ENCODE peak calls at places on chromosome 14, in four cellular contexts. One of them, this sample, is unnamed.
A peak's percentile ranks its signal among the peaks of the same experiment; 100 is the strongest.

GRCh38 chr14:77542349-77543239 is 44.0 kb upstream of the ISM2 start:
- DNase-seq in tibial nerve: no peak
- DNase-seq in fibroblast of lung: peak; percentile 19
- DNase-seq in Peyer's patch: no peak
- DNase-seq in this sample: no peak

GRCh38 chr14:100531591-100532121 is 55.6 kb downstream of the BEGAIN start:
- DNase-seq in tibial nerve: peak; percentile 13
- DNase-seq in Peyer's patch: no peak
- DNase-seq in fibroblast of lung: no peak
- DNase-seq in this sample: peak; percentile 1

GRCh38 chr14:67934087-67934486 is 114.5 kb downstream of the RAD51B start:
- DNase-seq in Peyer's patch: peak; percentile 57
- DNase-seq in tibial nerve: no peak
- DNase-seq in fibroblast of lung: peak; percentile 93
- DNase-seq in this sample: no peak

GRCh38 chr14:90383731-90384542 is 12.9 kb upstream of the CALM1 start:
- DNase-seq in tibial nerve: peak; percentile 23
- DNase-seq in Peyer's patch: peak; percentile 81
- DNase-seq in fibroblast of lung: peak; percentile 62
- DNase-seq in this sample: peak; percentile 80

GRCh38 chr14:89388853-89389252 is 28.2 kb downstream of the FOXN3 start:
- DNase-seq in fibroblast of lung: peak; percentile 50
- DNase-seq in Peyer's patch: no peak
- DNase-seq in tibial nerve: no peak
- DNase-seq in this sample: no peak

GRCh38 chr14:95045836-95046430 is 111.4 kb downstream of the DICER1 start:
- DNase-seq in fibroblast of lung: no peak
- DNase-seq in Peyer's patch: peak; percentile 38
- DNase-seq in tibial nerve: no peak
- DNase-seq in this sample: no peak

GRCh38 chr14:32757568-32757967 is 181.1 kb upstream of the NPAS3 start:
- DNase-seq in Peyer's patch: no peak
- DNase-seq in fibroblast of lung: no peak
- DNase-seq in tibial nerve: no peak
- DNase-seq in this sample: no peak

GRCh38 chr14:56378474-56378873 is 201.1 kb upstream of the TMEM260 start:
- DNase-seq in fibroblast of lung: peak; percentile 89
- DNase-seq in tibial nerve: no peak
- DNase-seq in Peyer's patch: no peak
- DNase-seq in this sample: no peak

GRCh38 chr14:65290830-65291229 is 121.7 kb upstream of the FUT8 start:
- DNase-seq in fibroblast of lung: peak; percentile 62
- DNase-seq in Peyer's patch: no peak
- DNase-seq in tibial nerve: no peak
- DNase-seq in this sample: no peak

GRCh38 chr14:32251530-32251929 is 48.5 kb upstream of the RNU6-8 start:
- DNase-seq in fibroblast of lung: no peak
- DNase-seq in Peyer's patch: no peak
- DNase-seq in tibial nerve: no peak
- DNase-seq in this sample: no peak

GRCh38 chr14:78758333-78758732 is 588.2 kb downstream of the NRXN3 start:
- DNase-seq in Peyer's patch: no peak
- DNase-seq in tibial nerve: no peak
- DNase-seq in fibroblast of lung: peak; percentile 1
- DNase-seq in this sample: no peak

GRCh38 chr14:64736271-64737131 is 32.3 kb downstream of the PLEKHG3 start:
- DNase-seq in fibroblast of lung: no peak
- DNase-seq in Peyer's patch: peak; percentile 59
- DNase-seq in tibial nerve: no peak
- DNase-seq in this sample: no peak

GRCh38 chr14:95460647-95461478 is 55.6 kb downstream of the SYNE3 start:
- DNase-seq in tibial nerve: no peak
- DNase-seq in fibroblast of lung: peak; percentile 85
- DNase-seq in Peyer's patch: peak; percentile 57
- DNase-seq in this sample: no peak

GRCh38 chr14:89422952-89423345 is 5.9 kb upstream of the FOXN3 start:
- DNase-seq in Peyer's patch: peak; percentile 46
- DNase-seq in fibroblast of lung: no peak
- DNase-seq in tibial nerve: no peak
- DNase-seq in this sample: no peak

GRCh38 chr14:104753528-104754212 is 723 bp downstream of the SIVA1 start:
- DNase-seq in Peyer's patch: peak; percentile 60
- DNase-seq in fibroblast of lung: no peak
- DNase-seq in tibial nerve: no peak
- DNase-seq in this sample: no peak

GRCh38 chr14:23351681-23352505 is 794 bp downstream of the SLC22A17 start:
- DNase-seq in fibroblast of lung: no peak
- DNase-seq in Peyer's patch: peak; percentile 31
- DNase-seq in tibial nerve: no peak
- DNase-seq in this sample: no peak

GRCh38 chr14:54348001-54348611 is 48.7 kb upstream of the CDKN3 start:
- DNase-seq in tibial nerve: no peak
- DNase-seq in Peyer's patch: no peak
- DNase-seq in fibroblast of lung: peak; percentile 64
- DNase-seq in this sample: no peak

GRCh38 chr14:33781267-33781666 is 169.6 kb downstream of the EGLN3 start:
- DNase-seq in fibroblast of lung: peak; percentile 20
- DNase-seq in Peyer's patch: no peak
- DNase-seq in tibial nerve: no peak
- DNase-seq in this sample: no peak

GRCh38 chr14:105119410-105120025 is 49.1 kb downstream of the JAG2 start:
- DNase-seq in fibroblast of lung: no peak
- DNase-seq in Peyer's patch: no peak
- DNase-seq in tibial nerve: no peak
- DNase-seq in this sample: no peak

GRCh38 chr14:45650754-45651153 is 397.8 kb upstream of the MIS18BP1 start:
- DNase-seq in fibroblast of lung: no peak
- DNase-seq in Peyer's patch: no peak
- DNase-seq in tibial nerve: no peak
- DNase-seq in this sample: no peak

GRCh38 chr14:72745546-72745945 is 148.4 kb downstream of the DPF3 start:
- DNase-seq in fibroblast of lung: peak; percentile 83
- DNase-seq in tibial nerve: no peak
- DNase-seq in Peyer's patch: no peak
- DNase-seq in this sample: no peak

GRCh38 chr14:70498191-70498590 is 36.6 kb downstream of the ADAM20 start:
- DNase-seq in Peyer's patch: no peak
- DNase-seq in tibial nerve: no peak
- DNase-seq in fibroblast of lung: no peak
- DNase-seq in this sample: no peak

GRCh38 chr14:22448035-22448904 is 140.8 kb downstream of the DAD1 start:
- DNase-seq in Peyer's patch: no peak
- DNase-seq in tibial nerve: no peak
- DNase-seq in fibroblast of lung: no peak
- DNase-seq in this sample: no peak

GRCh38 chr14:97025722-97026121 is 228.5 kb downstream of the VRK1 start:
- DNase-seq in fibroblast of lung: no peak
- DNase-seq in Peyer's patch: no peak
- DNase-seq in tibial nerve: no peak
- DNase-seq in this sample: no peak

GRCh38 chr14:94284221-94284620 is 8.8 kb downstream of the SERPINA10 start:
- DNase-seq in tibial nerve: no peak
- DNase-seq in Peyer's patch: no peak
- DNase-seq in fibroblast of lung: no peak
- DNase-seq in this sample: no peak

GRCh38 chr14:68612049-68612448 is 180.8 kb downstream of the ZFP36L1 start:
- DNase-seq in tibial nerve: no peak
- DNase-seq in Peyer's patch: peak; percentile 52
- DNase-seq in fibroblast of lung: peak; percentile 36
- DNase-seq in this sample: no peak

GRCh38 chr14:85731198-85731597 is 201.3 kb downstream of the FLRT2 start:
- DNase-seq in tibial nerve: peak; percentile 39
- DNase-seq in Peyer's patch: no peak
- DNase-seq in fibroblast of lung: peak; percentile 95
- DNase-seq in this sample: peak; percentile 24

GRCh38 chr14:104335611-104336010 is 197.2 kb downstream of the KIF26A start:
- DNase-seq in fibroblast of lung: no peak
- DNase-seq in tibial nerve: no peak
- DNase-seq in Peyer's patch: no peak
- DNase-seq in this sample: no peak

GRCh38 chr14:101857226-101857625 is 95.7 kb downstream of the PPP2R5C start:
- DNase-seq in Peyer's patch: no peak
- DNase-seq in tibial nerve: no peak
- DNase-seq in fibroblast of lung: no peak
- DNase-seq in this sample: no peak
- H3K4me1 ChIP-seq in Peyer's patch: no peaks in the 10 kb centered on the region
- H3K4me1 ChIP-seq in tibial nerve: peaks cover 12% of the 10 kb centered on the region
- H3K4me1 ChIP-seq in fibroblast of lung: peaks cover 4% of the 10 kb centered on the region
- H3K4me1 ChIP-seq in this sample: peaks cover 32% of the 10 kb centered on the region

GRCh38 chr14:88322505-88323085 is 474 bp downstream of the KCNK10 start:
- DNase-seq in fibroblast of lung: no peak
- DNase-seq in Peyer's patch: no peak
- DNase-seq in tibial nerve: no peak
- DNase-seq in this sample: no peak
- H3K4me3 ChIP-seq in fibroblast of lung: no peak overlapping the region
- H3K4me3 ChIP-seq in Peyer's patch: no peak overlapping the region
- H3K4me3 ChIP-seq in tibial nerve: no peak overlapping the region
- H3K4me3 ChIP-seq in this sample: no peak overlapping the region

GRCh38 chr14:103126088-103126872 is 3.0 kb downstream of the TNFAIP2 start:
- DNase-seq in tibial nerve: no peak
- DNase-seq in fibroblast of lung: no peak
- DNase-seq in Peyer's patch: no peak
- DNase-seq in this sample: no peak

GRCh38 chr14:103128631-103129300 is 5.5 kb downstream of the TNFAIP2 start:
- DNase-seq in tibial nerve: no peak
- DNase-seq in fibroblast of lung: no peak
- DNase-seq in Peyer's patch: no peak
- DNase-seq in this sample: peak; percentile 57

GRCh38 chr14:103126873-103127304 is 3.6 kb downstream of the TNFAIP2 start:
- DNase-seq in Peyer's patch: peak; percentile 72
- DNase-seq in tibial nerve: no peak
- DNase-seq in fibroblast of lung: no peak
- DNase-seq in this sample: peak; percentile 51

GRCh38 chr14:103127861-103128598 is 4.8 kb downstream of the TNFAIP2 start:
- DNase-seq in tibial nerve: no peak
- DNase-seq in fibroblast of lung: no peak
- DNase-seq in Peyer's patch: no peak
- DNase-seq in this sample: no peak

DNA sequence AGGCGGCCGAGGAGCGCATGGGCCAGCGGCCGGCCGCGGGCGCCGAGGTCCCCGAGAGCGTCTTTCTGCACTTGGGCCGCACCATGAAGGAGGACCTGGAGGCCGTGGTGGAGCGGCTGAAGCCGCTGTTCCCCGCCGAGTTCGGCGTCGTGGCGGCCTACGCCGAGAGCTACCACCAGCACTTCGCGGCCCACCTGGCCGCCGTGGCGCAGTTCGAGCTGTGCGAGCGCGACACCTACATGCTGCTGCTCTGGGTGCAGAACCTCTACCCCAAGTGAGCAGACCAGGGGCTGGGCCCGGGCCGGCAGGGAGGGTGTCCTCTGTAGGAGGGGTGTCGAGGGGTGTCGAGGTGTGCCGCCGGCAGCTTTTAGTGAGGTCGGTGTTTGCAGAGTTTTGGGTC is 4.1 kb downstream of the TNFAIP2 start:
- DNase-seq in tibial nerve: no peak
- DNase-seq in Peyer's patch: no peak
- DNase-seq in fibroblast of lung: no peak
- DNase-seq in this sample: no peak
- H3K4me1 ChIP-seq in tibial nerve: peaks cover 27% of the 10 kb centered on the region
- H3K4me1 ChIP-seq in Peyer's patch: no peaks in the 10 kb centered on the region
- H3K4me1 ChIP-seq in fibroblast of lung: peaks cover 27% of the 10 kb centered on the region
- H3K4me1 ChIP-seq in this sample: peaks cover 49% of the 10 kb centered on the region

GRCh38 chr14:74218462-74218861 is 20.8 kb upstream of the VSX2 start:
- DNase-seq in Peyer's patch: no peak
- DNase-seq in tibial nerve: no peak
- DNase-seq in fibroblast of lung: no peak
- DNase-seq in this sample: no peak

GRCh38 chr14:74216671-74217070 is 22.6 kb upstream of the VSX2 start:
- DNase-seq in tibial nerve: no peak
- DNase-seq in fibroblast of lung: no peak
- DNase-seq in Peyer's patch: no peak
- DNase-seq in this sample: no peak

GRCh38 chr14:74219806-74220205 is 19.4 kb upstream of the VSX2 start:
- DNase-seq in fibroblast of lung: no peak
- DNase-seq in Peyer's patch: no peak
- DNase-seq in tibial nerve: no peak
- DNase-seq in this sample: no peak

GRCh38 chr14:74219277-74219676 is 20.0 kb upstream of the VSX2 start:
- DNase-seq in Peyer's patch: no peak
- DNase-seq in fibroblast of lung: no peak
- DNase-seq in tibial nerve: no peak
- DNase-seq in this sample: no peak

GRCh38 chr14:74217672-74218448 is 21.4 kb upstream of the VSX2 start:
- DNase-seq in tibial nerve: peak; percentile 33
- DNase-seq in Peyer's patch: peak; percentile 78
- DNase-seq in fibroblast of lung: peak; percentile 51
- DNase-seq in this sample: peak; percentile 42
- H3K4me3 ChIP-seq in tibial nerve: peak overlapping the region; percentile 26
- H3K4me3 ChIP-seq in Peyer's patch: peak overlapping the region; percentile 27
- H3K4me3 ChIP-seq in fibroblast of lung: no peak overlapping the region
- H3K4me3 ChIP-seq in this sample: no peak overlapping the region

DNA sequence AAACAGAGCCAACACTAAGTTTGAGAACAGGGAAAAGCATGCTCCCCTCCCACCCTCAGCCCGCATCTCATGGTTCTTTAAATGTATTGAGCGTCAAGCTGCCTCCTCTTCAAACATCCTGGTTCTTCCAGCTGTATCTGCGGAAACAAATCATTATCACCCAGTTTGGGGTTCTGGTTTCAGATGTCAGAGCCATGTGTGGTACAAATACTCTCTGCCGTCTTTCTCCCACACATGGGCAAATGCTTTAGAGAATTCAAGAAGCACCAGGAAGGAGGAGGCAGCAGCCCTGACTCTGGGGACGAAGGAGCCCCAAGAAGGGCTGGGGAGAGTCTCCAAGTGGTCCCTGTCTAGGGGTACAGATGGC is 29.2 kb downstream of the JDP2 start:
- DNase-seq in tibial nerve: no peak
- DNase-seq in Peyer's patch: no peak
- DNase-seq in fibroblast of lung: no peak
- DNase-seq in this sample: no peak
- H3K4me1 ChIP-seq in tibial nerve: peaks cover 60% of the 10 kb centered on the region
- H3K4me1 ChIP-seq in Peyer's patch: no peaks in the 10 kb centered on the region
- H3K4me1 ChIP-seq in fibroblast of lung: peaks cover 30% of the 10 kb centered on the region
- H3K4me1 ChIP-seq in this sample: peaks cover 93% of the 10 kb centered on the region

GRCh38 chr14:21309238-21309636 is 29.4 kb downstream of the RPGRIP1 start:
- DNase-seq in tibial nerve: no peak
- DNase-seq in Peyer's patch: no peak
- DNase-seq in fibroblast of lung: no peak
- DNase-seq in this sample: no peak

GRCh38 chr14:21309956-21310355 is 30.1 kb downstream of the RPGRIP1 start:
- DNase-seq in Peyer's patch: no peak
- DNase-seq in tibial nerve: no peak
- DNase-seq in fibroblast of lung: no peak
- DNase-seq in this sample: no peak

GRCh38 chr14:21307641-21308040 is 27.8 kb downstream of the RPGRIP1 start:
- DNase-seq in fibroblast of lung: no peak
- DNase-seq in Peyer's patch: no peak
- DNase-seq in tibial nerve: no peak
- DNase-seq in this sample: no peak

GRCh38 chr14:21308479-21309237 is 28.8 kb downstream of the RPGRIP1 start:
- DNase-seq in Peyer's patch: peak; percentile 96
- DNase-seq in tibial nerve: peak; percentile 19
- DNase-seq in fibroblast of lung: peak; percentile 70
- DNase-seq in this sample: peak; percentile 23

GRCh38 chr14:21308132-21308478 is 28.2 kb downstream of the RPGRIP1 start:
- DNase-seq in tibial nerve: no peak
- DNase-seq in fibroblast of lung: no peak
- DNase-seq in Peyer's patch: no peak
- DNase-seq in this sample: no peak
- H3K4me3 ChIP-seq in tibial nerve: peak overlapping the region; percentile 34
- H3K4me3 ChIP-seq in fibroblast of lung: no peak overlapping the region
- H3K4me3 ChIP-seq in Peyer's patch: peak overlapping the region; percentile 30
- H3K4me3 ChIP-seq in this sample: peak overlapping the region; percentile 46

This sample was measured in gastrocnemius medialis.